ENCODE peak calls at places on chromosomes 7 and 10, in eight cellular contexts. L is HCT116, I is SJSA1, F is pancreas, D is GM23338, X is endodermal cell, V is stomach, A is HepG2. O is an unnamed sample. For H3K4me1 and H3K36me3, the result is how much of the 10 kb centered on the place peaks cover.

GRCh38 chr7:134942690-134943466 is 43.4 kb upstream of the AGBL3 start:
- DNase-seq in L (no peak), I (no peak), F (no peak), D (no peak), X (no peak), V (no peak), A (peak), O (no peak)

GRCh38 chr7:67625257-67625713 is 628.7 kb downstream of the TYW1 start:
- DNase-seq in L (peak), I (peak), F (peak), D (peak), X (peak), V (peak), A (peak), O (no peak)

GRCh38 chr10:118621304-118621942 is 26.0 kb upstream of the PRLHR start:
- DNase-seq in L (no peak), I (no peak), F (no peak), D (no peak), X (no peak), V (no peak), A (no peak), O (no peak)

GRCh38 chr10:81288544-81288943 is 586.5 kb upstream of the NRG3 start:
- DNase-seq in L (no peak), I (no peak), F (no peak), D (no peak), X (no peak), V (no peak), A (no peak), O (no peak)

GRCh38 chr7:28524978-28525377 is 112.7 kb downstream of the CREB5 start:
- DNase-seq in L (no peak), I (no peak), F (no peak), D (no peak), X (no peak), V (no peak), A (no peak), O (no peak)

GRCh38 chr10:61452229-61452651 is 941 bp downstream of the TMEM26 start:
- DNase-seq in L (no peak), I (no peak), F (no peak), D (peak), X (peak), V (peak), A (no peak), O (no peak)

GRCh38 chr7:16989883-16990413 is 108.2 kb upstream of the AGR3 start:
- DNase-seq in L (peak), I (peak), F (peak), D (no peak), X (no peak), V (peak), A (peak), O (no peak)

GRCh38 chr10:75014516-75015230 is 96.8 kb upstream of the SAMD8 start:
- DNase-seq in L (no peak), I (no peak), F (no peak), D (no peak), X (no peak), V (no peak), A (no peak), O (peak)

GRCh38 chr10:98920807-98921206 is 314.8 kb downstream of the HPSE2 start:
- DNase-seq in L (no peak), I (no peak), F (no peak), D (no peak), X (no peak), V (no peak), A (no peak), O (no peak)

GRCh38 chr7:45922810-45923209 is 1.7 kb upstream of the IGFBP3 start:
- DNase-seq in L (no peak), I (no peak), F (no peak), D (no peak), X (no peak), V (no peak), A (no peak), O (peak)

GRCh38 chr10:48943096-48943495 is 3.5 kb upstream of the LRRC18 start:
- DNase-seq in L (no peak), I (no peak), F (no peak), D (no peak), X (peak), V (no peak), A (no peak), O (no peak)

GRCh38 chr10:76665029-76665428 is 972.6 kb downstream of the KCNMA1 start:
- DNase-seq in L (no peak), I (no peak), F (no peak), D (no peak), X (no peak), V (no peak), A (no peak), O (no peak)

GRCh38 chr7:90421648-90422047 is 18.4 kb downstream of the CLDN12 start:
- DNase-seq in L (no peak), I (no peak), F (no peak), D (no peak), X (no peak), V (no peak), A (no peak), O (no peak)

GRCh38 chr7:28389504-28390385 is 22.6 kb upstream of the CREB5 start:
- DNase-seq in L (peak), I (no peak), F (no peak), D (peak), X (no peak), V (no peak), A (peak), O (no peak)

GRCh38 chr7:123846217-123846891 is 1.4 kb downstream of the HYAL4 start:
- DNase-seq in L (no peak), I (no peak), F (no peak), D (no peak), X (peak), V (no peak), A (no peak), O (no peak)

GRCh38 chr10:46040004-46040403 is 6.1 kb downstream of the MSMB start:
- DNase-seq in L (no peak), I (no peak), F (no peak), D (no peak), X (no peak), V (no peak), A (no peak), O (no peak)

GRCh38 chr10:125252937-125253336 is 92.6 kb upstream of the CTBP2 start:
- DNase-seq in L (no peak), I (no peak), F (no peak), D (no peak), X (no peak), V (no peak), A (no peak), O (no peak)

GRCh38 chr7:26200113-26200443 is 468 bp downstream of the HNRNPA2B1 start:
- DNase-seq in L (no peak), I (peak), F (peak), D (peak), X (peak), V (peak), A (no peak), O (peak)

GRCh38 chr7:132793474-132793873 is 217.2 kb upstream of the PLXNA4 start:
- DNase-seq in L (no peak), I (no peak), F (no peak), D (no peak), X (no peak), V (no peak), A (no peak), O (no peak)

GRCh38 chr7:28018020-28018419 is 162.6 kb downstream of the JAZF1 start:
- DNase-seq in L (no peak), I (no peak), F (no peak), D (no peak), X (no peak), V (no peak), A (no peak), O (no peak)

GRCh38 chr10:118922226-118922625 is 107.3 kb upstream of the NANOS1 start:
- DNase-seq in L (no peak), I (no peak), F (no peak), D (no peak), X (no peak), V (no peak), A (no peak), O (no peak)

GRCh38 chr10:21954132-21954531 is 49.4 kb downstream of the DNAJC1 start:
- DNase-seq in L (no peak), I (no peak), F (no peak), D (no peak), X (no peak), V (no peak), A (no peak), O (no peak)

GRCh38 chr10:104260775-104261115 is 6.1 kb downstream of the GSTO1 start:
- DNase-seq in L (no peak), I (no peak), F (no peak), D (no peak), X (no peak), V (no peak), A (no peak), O (no peak)

GRCh38 chr10:118722694-118723093 is 32.1 kb downstream of the CACUL1 start:
- DNase-seq in L (no peak), I (no peak), F (no peak), D (peak), X (no peak), V (no peak), A (no peak), O (no peak)

GRCh38 chr7:30380294-30380693 is 95.9 kb downstream of the ZNRF2 start:
- DNase-seq in L (no peak), I (no peak), F (no peak), D (no peak), X (no peak), V (no peak), A (no peak), O (no peak)

GRCh38 chr10:70337201-70337651 is 45.2 kb downstream of the LRRC20 start:
- DNase-seq in L (no peak), I (no peak), F (no peak), D (peak), X (peak), V (no peak), A (no peak), O (no peak)

GRCh38 chr10:125878957-125879835 is 1.9 kb downstream of the DHX32 start:
- DNase-seq in L (peak), I (peak), F (peak), D (no peak), X (no peak), V (no peak), A (peak), O (no peak)

GRCh38 chr7:134966691-134967090 is 19.6 kb upstream of the AGBL3 start:
- DNase-seq in L (no peak), I (no peak), F (no peak), D (no peak), X (no peak), V (no peak), A (no peak), O (no peak)

GRCh38 chr10:72068901-72069446 is 19.4 kb downstream of the SPOCK2 start:
- DNase-seq in L (no peak), I (no peak), F (no peak), D (no peak), X (no peak), V (no peak), A (peak), O (no peak)

GRCh38 chr10:22658745-22659410 is 55.5 kb downstream of the PIP4K2A start:
- DNase-seq in L (no peak), I (no peak), F (no peak), D (no peak), X (no peak), V (no peak), A (peak), O (no peak)

GRCh38 chr7:5422324-5423271 is 1.0 kb downstream of the TNRC18 start:
- DNase-seq in L (no peak), I (no peak), F (no peak), D (peak), X (peak), V (no peak), A (peak), O (peak)

GRCh38 chr10:132158122-132158741 is 28.5 kb upstream of the DPYSL4 start:
- DNase-seq in L (peak), I (no peak), F (no peak), D (peak), X (peak), V (no peak), A (no peak), O (peak)

GRCh38 chr7:2838873-2839578 is 5.1 kb downstream of the GNA12 start:
- DNase-seq in L (no peak), I (no peak), F (no peak), D (no peak), X (no peak), V (no peak), A (no peak), O (no peak)
- H3K4me1 ChIP-seq in L (under half), I (under half), F (under half), D (half or more), X (under half), V (half or more), A (half or more), O (under half)

GRCh38 chr10:114540191-114540590 is 117.9 kb downstream of the ABLIM1 start:
- DNase-seq in L (no peak), I (no peak), F (no peak), D (no peak), X (no peak), V (no peak), A (no peak), O (no peak)
- H3K36me3 ChIP-seq in L (under half), I (under half), F (under half), D (under half), X (under half), V (under half), A (under half), O (under half)

DNA sequence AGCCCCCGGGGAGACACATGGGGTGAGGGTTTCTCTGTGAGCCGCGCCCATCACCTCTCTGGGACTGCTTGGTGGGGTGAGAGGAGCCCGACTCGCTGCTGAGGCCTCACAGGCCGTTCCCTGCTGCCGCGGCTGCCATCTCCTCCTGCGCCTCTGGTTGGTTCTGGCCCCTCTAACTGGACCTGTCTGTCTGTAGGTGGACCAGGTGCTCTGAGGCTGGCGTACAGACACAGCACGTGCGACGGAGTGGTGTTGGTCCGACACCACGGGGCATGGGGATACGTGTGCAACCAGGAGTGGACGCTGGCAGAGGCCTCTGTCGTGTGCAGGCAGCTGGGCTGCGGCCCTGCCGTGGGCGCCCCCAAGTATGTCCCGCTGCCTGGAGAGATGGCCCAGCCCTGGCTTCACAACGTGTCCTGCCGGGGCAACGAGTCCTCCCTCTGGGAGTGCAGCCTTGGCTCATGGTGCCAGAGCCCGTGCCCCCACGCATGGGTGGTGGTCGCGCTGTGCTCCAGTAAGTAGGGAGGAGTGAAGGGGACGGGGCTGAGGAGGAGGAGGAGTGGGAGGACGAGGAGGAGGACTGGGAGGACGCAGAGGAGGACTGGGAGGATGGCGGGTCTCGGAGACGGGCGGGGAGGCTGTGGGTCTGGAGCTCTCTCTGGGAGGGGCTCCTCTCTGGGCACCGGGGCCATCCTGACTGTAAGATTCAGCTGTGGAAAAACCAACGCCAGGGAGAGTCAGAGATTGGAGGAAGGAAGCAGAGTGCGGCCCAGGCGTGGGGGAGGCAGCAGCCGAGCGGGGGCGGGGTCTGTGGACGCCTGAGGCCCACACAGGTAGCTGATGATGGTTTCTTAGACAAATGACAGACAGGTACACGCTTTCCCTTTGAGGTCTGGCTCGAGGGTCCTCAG is 2.6 kb downstream of the SCART1 start:
- DNase-seq in L (no peak), I (peak), F (no peak), D (no peak), X (no peak), V (peak), A (no peak), O (no peak)
- H3K4me3 ChIP-seq in L (no peak), I (no peak), F (no peak), D (no peak), X (no peak), V (no peak), A (no peak), O (no peak)

GRCh38 chr7:159118623-159119022 is 26.0 kb downstream of the VIPR2 start:
- DNase-seq in L (no peak), I (no peak), F (no peak), D (no peak), X (peak), V (no peak), A (no peak), O (no peak)

GRCh38 chr7:159118220-159118595 is 26.5 kb downstream of the VIPR2 start:
- DNase-seq in L (no peak), I (no peak), F (no peak), D (no peak), X (no peak), V (no peak), A (no peak), O (no peak)

GRCh38 chr7:159116581-159117339 is 27.9 kb downstream of the VIPR2 start:
- DNase-seq in L (no peak), I (no peak), F (peak), D (no peak), X (peak), V (no peak), A (no peak), O (no peak)

GRCh38 chr7:159119026-159119741 is 25.5 kb downstream of the VIPR2 start:
- DNase-seq in L (no peak), I (no peak), F (no peak), D (no peak), X (peak), V (no peak), A (no peak), O (no peak)

GRCh38 chr7:159117366-159118219 is 27.1 kb downstream of the VIPR2 start:
- DNase-seq in L (no peak), I (no peak), F (no peak), D (no peak), X (peak), V (no peak), A (no peak), O (no peak)
- H3K4me1 ChIP-seq in L (under half), I (under half), F (under half), D (under half), X (under half), V (under half), A (under half), O (under half)